ENCODE peak calls at places on chromosome 11, in four cellular contexts. C is IMR-90, E is neural progenitor cell, X is H1. W is an unnamed sample. For H4K20me1, the result is how much of the 10 kb centered on the place peaks cover.

GRCh38 chr11:73983764-73984543 is 1.3 kb upstream of the UCP2 start:
- DNase-seq in C (no peak), E (no peak), X (no peak), W (no peak)

GRCh38 chr11:109236696-109237095 is 185.3 kb upstream of the C11orf87 start:
- DNase-seq in C (no peak), E (no peak), X (no peak), W (no peak)

GRCh38 chr11:70606248-70606950 is 208.1 kb downstream of the CTTN start:
- DNase-seq in C (no peak), E (no peak), X (no peak), W (no peak)

GRCh38 chr11:111347002-111347722 is 31.9 kb downstream of the POU2AF1 start:
- DNase-seq in C (no peak), E (no peak), X (no peak), W (no peak)

GRCh38 chr11:32615422-32615821 is 31.8 kb downstream of the EIF3M start:
- DNase-seq in C (no peak), E (peak), X (no peak), W (peak)

GRCh38 chr11:74185695-74186094 is 14.6 kb downstream of the PPME1 start:
- DNase-seq in C (peak), E (no peak), X (no peak), W (no peak)

GRCh38 chr11:9852465-9852864 is 188.6 kb downstream of the SWAP70 start:
- DNase-seq in C (no peak), E (no peak), X (no peak), W (no peak)

GRCh38 chr11:116033931-116034553 is 529.8 kb upstream of the CADM1 start:
- DNase-seq in C (no peak), E (no peak), X (no peak), W (peak)

GRCh38 chr11:129308241-129308865 is 67.3 kb upstream of the BARX2 start:
- DNase-seq in C (no peak), E (no peak), X (no peak), W (no peak)

GRCh38 chr11:78370406-78371172 is 47.0 kb downstream of the GAB2 start:
- DNase-seq in C (peak), E (no peak), X (no peak), W (no peak)

GRCh38 chr11:69546735-69547370 is 65.4 kb downstream of the LINC01488 start:
- DNase-seq in C (no peak), E (no peak), X (no peak), W (no peak)

GRCh38 chr11:73625690-73626318 is 20.6 kb upstream of the PLEKHB1 start:
- DNase-seq in C (peak), E (peak), X (peak), W (peak)

GRCh38 chr11:14894657-14895598 is 2.9 kb upstream of the CYP2R1 start:
- DNase-seq in C (peak), E (no peak), X (no peak), W (no peak)

GRCh38 chr11:107496011-107496410 is 38.4 kb upstream of the CWF19L2 start:
- DNase-seq in C (peak), E (no peak), X (no peak), W (no peak)

GRCh38 chr11:46248270-46249102 is 29.0 kb upstream of the CREB3L1 start:
- DNase-seq in C (peak), E (no peak), X (no peak), W (peak)

GRCh38 chr11:102436546-102436945 is 16.0 kb downstream of the TMEM123 start:
- DNase-seq in C (peak), E (no peak), X (no peak), W (no peak)

GRCh38 chr11:135075740-135076139 is 663.7 kb upstream of the B3GAT1 start:
- DNase-seq in C (peak), E (peak), X (peak), W (peak)

GRCh38 chr11:119705362-119705761 is 23.6 kb downstream of the NECTIN1 start:
- DNase-seq in C (no peak), E (no peak), X (no peak), W (no peak)

GRCh38 chr11:130636672-130637463 is 188.4 kb downstream of the ADAMTS15 start:
- DNase-seq in C (peak), E (no peak), X (no peak), W (no peak)

GRCh38 chr11:56885182-56885581 is 103.5 kb upstream of the OR5AK2 start:
- DNase-seq in C (no peak), E (peak), X (no peak), W (peak)

GRCh38 chr11:73359341-73359740 is 16.9 kb upstream of the RELT start:
- DNase-seq in C (peak), E (no peak), X (no peak), W (no peak)

GRCh38 chr11:119254239-119254638 is 48.1 kb downstream of the CBL start:
- DNase-seq in C (no peak), E (no peak), X (no peak), W (no peak)

GRCh38 chr11:106503901-106504300 is 426.4 kb downstream of the AASDHPPT start:
- DNase-seq in C (no peak), E (no peak), X (no peak), W (no peak)

GRCh38 chr11:34323601-34324000 is 34.2 kb downstream of the ABTB2 start:
- DNase-seq in C (no peak), E (no peak), X (no peak), W (no peak)

GRCh38 chr11:118609380-118610219 is 2.2 kb downstream of the PHLDB1 start:
- DNase-seq in C (peak), E (peak), X (no peak), W (peak)

GRCh38 chr11:47130541-47130940 is 46.1 kb downstream of the ARFGAP2 start:
- DNase-seq in C (no peak), E (peak), X (no peak), W (peak)

GRCh38 chr11:96426356-96427103 is 36.7 kb downstream of the JRKL start:
- DNase-seq in C (peak), E (peak), X (no peak), W (peak)

GRCh38 chr11:94130589-94131362 is 2.1 kb downstream of the PANX1 start:
- DNase-seq in C (peak), E (no peak), X (no peak), W (no peak)

GRCh38 chr11:100855466-100856067 is 168.5 kb downstream of the ARHGAP42 start:
- DNase-seq in C (peak), E (peak), X (no peak), W (peak)

GRCh38 chr11:127074151-127074761 is 73.7 kb upstream of the KIRREL3 start:
- DNase-seq in C (peak), E (peak), X (peak), W (peak)

GRCh38 chr11:59173964-59174663 is 2.2 kb downstream of the DTX4 start:
- DNase-seq in C (peak), E (peak), X (no peak), W (peak)

GRCh38 chr11:114155116-114155515 is 95.6 kb downstream of the ZBTB16 start:
- DNase-seq in C (no peak), E (no peak), X (no peak), W (no peak)

GRCh38 chr11:47714554-47715081 is 551 bp downstream of the AGBL2 start:
- DNase-seq in C (no peak), E (peak), X (no peak), W (peak)

GRCh38 chr11:117179048-117179999 is 781 bp downstream of the SIDT2 start:
- DNase-seq in C (no peak), E (peak), X (no peak), W (no peak)

GRCh38 chr11:65492637-65493366 is 6.0 kb upstream of the MALAT1 start:
- DNase-seq in C (peak), E (no peak), X (no peak), W (peak)
- H3K4me3 ChIP-seq in C (no peak), E (no peak), X (no peak), W (no peak)

DNA sequence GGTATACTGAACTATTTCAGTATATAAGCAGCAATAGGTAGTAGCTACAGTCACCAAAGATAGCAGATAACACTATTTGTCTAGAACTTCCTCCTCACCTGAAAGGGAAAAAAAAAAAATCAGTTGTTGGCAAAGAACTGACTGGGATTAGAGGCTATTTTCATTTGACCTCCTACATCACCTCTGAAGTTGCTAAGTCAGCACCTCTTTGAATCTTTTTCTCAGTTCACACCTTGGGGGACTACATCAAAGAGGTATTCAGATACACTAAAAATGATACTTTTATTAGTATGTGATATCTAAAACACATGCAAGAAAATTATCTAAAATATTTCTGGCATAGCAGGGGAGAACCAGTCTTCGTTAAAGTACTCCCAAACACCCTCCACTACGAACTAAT is 16.2 kb downstream of the MSANTD2 start:
- DNase-seq in C (no peak), E (no peak), X (no peak), W (no peak)
- H4K20me1 ChIP-seq in C (under half), E (under half), X (under half), W (under half)

GRCh38 chr11:12381875-12382274 is 4.5 kb downstream of the PARVA start:
- DNase-seq in C (no peak), E (no peak), X (no peak), W (no peak)

GRCh38 chr11:12380565-12381325 is 3.4 kb downstream of the PARVA start:
- DNase-seq in C (no peak), E (no peak), X (no peak), W (no peak)

GRCh38 chr11:12376259-12376971 is 956 bp upstream of the PARVA start:
- DNase-seq in C (peak), E (peak), X (no peak), W (no peak)

GRCh38 chr11:12377824-12378593 is 638 bp downstream of the PARVA start:
- DNase-seq in C (peak), E (peak), X (peak), W (peak)

GRCh38 chr11:12377106-12377823 is at the start of gene PARVA:
- DNase-seq in C (peak), E (peak), X (peak), W (peak)
- H3K4me3 ChIP-seq in C (peak), E (peak), X (peak), W (peak)

GRCh38 chr11:122097419-122098001 is 18.5 kb downstream of the BLID start:
- DNase-seq in C (peak), E (peak), X (no peak), W (peak)

GRCh38 chr11:122099345-122100045 is 16.5 kb downstream of the BLID start:
- DNase-seq in C (peak), E (no peak), X (no peak), W (no peak)

GRCh38 chr11:122100222-122101080 is 15.6 kb downstream of the BLID start:
- DNase-seq in C (peak), E (peak), X (no peak), W (peak)

GRCh38 chr11:122095950-122096942 is 19.8 kb downstream of the BLID start:
- DNase-seq in C (peak), E (no peak), X (no peak), W (no peak)

DNA sequence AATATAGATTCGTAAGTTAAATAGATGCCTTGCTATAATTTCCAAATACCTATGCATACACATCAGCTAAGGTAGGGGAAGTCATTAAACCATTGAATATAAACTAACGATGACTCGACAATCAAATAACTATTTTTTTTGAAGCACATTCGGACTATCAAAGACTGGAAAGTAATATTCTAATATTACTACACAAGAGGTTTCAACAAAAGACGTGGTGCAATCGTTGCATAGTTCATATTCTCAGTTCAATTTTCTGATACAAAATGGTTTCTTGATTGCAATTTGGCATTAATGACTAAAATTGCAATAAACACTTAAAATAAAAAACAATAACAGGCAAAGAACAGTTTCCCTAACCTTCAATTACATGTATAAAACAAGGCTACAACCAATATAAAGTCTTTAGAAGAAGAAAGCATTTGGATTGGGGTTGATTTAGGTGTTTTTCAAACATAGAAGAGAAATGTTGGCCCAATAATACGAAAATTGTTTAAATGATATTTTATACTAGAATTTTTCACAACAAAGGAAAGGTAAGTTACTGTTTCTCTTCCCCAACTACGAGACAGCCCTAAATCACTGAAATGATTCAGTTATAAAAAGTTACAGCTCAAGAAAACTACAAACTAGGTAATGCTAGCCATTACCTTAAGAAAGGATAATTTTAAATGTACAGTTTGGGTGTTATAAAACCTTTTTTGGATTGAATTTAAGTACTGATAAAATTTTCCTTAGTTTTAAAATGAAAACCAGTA is 17.6 kb downstream of the BLID start:
- DNase-seq in C (no peak), E (no peak), X (no peak), W (no peak)
- H4K20me1 ChIP-seq in C (under half), E (under half), X (under half), W (under half)

GRCh38 chr11:639324-639977 is 2.4 kb downstream of the DRD4 start:
- DNase-seq in C (no peak), E (peak), X (no peak), W (no peak)

GRCh38 chr11:638616-639323 is 1.7 kb downstream of the DRD4 start:
- DNase-seq in C (no peak), E (peak), X (no peak), W (peak)

GRCh38 chr11:636511-637332 is at the start of gene DRD4:
- DNase-seq in C (peak), E (peak), X (no peak), W (peak)

GRCh38 chr11:637333-637592 is 194 bp downstream of the DRD4 start:
- DNase-seq in C (no peak), E (no peak), X (no peak), W (no peak)

GRCh38 chr11:637593-638507 is 781 bp downstream of the DRD4 start:
- DNase-seq in C (no peak), E (peak), X (no peak), W (peak)
- H3K4me3 ChIP-seq in C (peak), E (peak), X (peak), W (peak)

GRCh38 chr11:68440254-68440653 is 20.3 kb upstream of the PPP6R3 start:
- DNase-seq in C (no peak), E (no peak), X (no peak), W (no peak)
- H4K20me1 ChIP-seq in C (under half), E (under half), X (under half), W (under half)

GRCh38 chr11:17400048-17400775 is 11.8 kb upstream of the KCNJ11 start:
- DNase-seq in C (no peak), E (no peak), X (no peak), W (no peak)
- H3K4me3 ChIP-seq in C (no peak), E (no peak), X (no peak), W (no peak)

DNA sequence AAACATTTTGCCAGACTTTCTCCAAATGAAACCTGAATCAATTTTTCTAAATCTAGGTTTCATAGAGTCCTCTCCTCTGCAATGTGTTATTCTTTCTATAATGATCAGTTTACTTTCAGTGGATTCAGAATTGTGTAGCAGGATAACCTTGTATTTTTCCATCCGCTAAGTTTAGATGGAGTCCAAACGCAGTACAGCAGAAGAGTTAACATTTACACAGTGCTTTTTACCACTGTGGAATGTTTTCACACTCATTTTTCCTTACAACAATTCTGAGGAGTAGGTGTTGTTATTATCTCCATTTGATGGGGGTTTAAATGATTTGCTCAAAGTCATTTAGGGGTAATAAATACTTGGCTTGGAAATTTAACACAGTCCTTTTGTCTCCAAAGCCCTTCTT is 9.6 kb downstream of the RAG1 start:
- DNase-seq in C (no peak), E (no peak), X (no peak), W (no peak)
- H4K20me1 ChIP-seq in C (under half), E (under half), X (under half), W (under half)

W was measured in GM23338.